ENCODE peak calls at places on chromosomes 1 and 21, in ten cellular contexts. Q is type B pancreatic cell; Y is HT-29; R is stimulated activated CD4-positive, alpha-beta T cell treated with anti-CD3 and anti-CD28 coated beads, TNF-alpha, amount 100 ng/mL, for 4 hours; C is psoas muscle; U is activated CD4-positive, CD25-positive, alpha-beta regulatory T cell; K is endothelial cell; A is stimulated activated CD8-positive, alpha-beta memory T cell treated with anti-CD3 and anti-CD28 coated beads, Interleukin-15, amount 100 ng/mL, for 24 hours; M is Daoy; L is activated T-helper 1 cell treated with anti-CD3 and anti-CD28 coated beads, Interleukin-12 subunit alpha, Interleukin-12 subunit beta, Interleukin-2, Interleukin-4 antibody, amounts not matched to agents 30 ng/mL and 10 ng/mL and 1 ng/mL, durations not matched to agents 14 hours and 24 hours and 36 hours. V is an unnamed sample.

GRCh38 chr1:81225769-81226602 is 574.7 kb upstream of the ADGRL2 start:
- DNase-seq in Q (no peak), A (no peak), Y (no peak), C (no peak), M (no peak), R (no peak), K (no peak), U (no peak), L (no peak), V (no peak)

GRCh38 chr1:172286629-172287076 is 133.8 kb upstream of the C1orf105 start:
- DNase-seq in R (no peak), C (peak; percentile 22), M (peak; percentile 65), A (no peak), K (no peak), U (no peak), Q (no peak), Y (no peak), L (no peak), V (peak; percentile 88)

GRCh38 chr1:1116701-1117468 is 996 bp upstream of the C1orf159 start:
- DNase-seq in R (no peak), C (no peak), M (peak; percentile 35), A (no peak), Q (no peak), U (no peak), K (no peak), Y (peak; percentile 26), L (no peak), V (peak; percentile 12)

GRCh38 chr1:52182874-52183400 is 41.0 kb downstream of the ZFYVE9 start:
- DNase-seq in R (no peak), K (no peak), Y (peak; percentile 11), C (no peak), A (no peak), M (no peak), U (no peak), L (no peak), Q (no peak), V (no peak)

GRCh38 chr1:153775432-153776311 is 465 bp downstream of the SLC27A3 start:
- DNase-seq in U (peak; percentile 44), Q (peak; percentile 80), R (peak; percentile 22), C (peak; percentile 72), A (peak; percentile 16), Y (peak; percentile 72), K (peak; percentile 53), M (peak; percentile 70), L (peak; percentile 56), V (peak; percentile 43)

GRCh38 chr1:9849691-9850441 is 26.1 kb upstream of the CLSTN1 start:
- DNase-seq in M (no peak), K (no peak), R (no peak), Y (no peak), U (no peak), C (no peak), A (no peak), L (no peak), Q (no peak), V (no peak)

GRCh38 chr1:36151845-36152203 is 2.5 kb upstream of the TRAPPC3 start:
- DNase-seq in Q (no peak), C (no peak), L (peak; percentile 50), A (no peak), M (peak; percentile 61), Y (no peak), K (no peak), U (peak; percentile 22), R (peak; percentile 45), V (no peak)

GRCh38 chr1:226552061-226552460 is 3.5 kb downstream of the STUM start:
- DNase-seq in R (no peak), K (no peak), A (no peak), Q (no peak), U (no peak), Y (no peak), C (no peak), L (no peak), M (no peak), V (no peak)

GRCh38 chr1:94004924-94005323 is 95.7 kb upstream of the GCLM start:
- DNase-seq in K (no peak), M (no peak), C (no peak), Q (no peak), U (no peak), Y (no peak), L (no peak), A (no peak), R (no peak), V (no peak)

GRCh38 chr1:236489710-236490377 is 33.9 kb upstream of the LGALS8 start:
- DNase-seq in U (no peak), M (peak; percentile 50), Q (no peak), R (no peak), C (no peak), Y (peak; percentile 63), L (no peak), A (no peak), K (peak; percentile 8), V (peak; percentile 72)

GRCh38 chr1:118995312-118996016 is 7.3 kb upstream of the TBX15 start:
- DNase-seq in Y (no peak), R (no peak), A (no peak), U (no peak), M (no peak), C (no peak), L (no peak), K (no peak), Q (no peak), V (no peak)

GRCh38 chr1:235313931-235314678 is 13.9 kb downstream of the ARID4B start:
- DNase-seq in A (no peak), K (no peak), M (no peak), U (no peak), Q (no peak), L (no peak), Y (no peak), R (no peak), C (no peak), V (no peak)

GRCh38 chr1:160342953-160343869 is at the start of the genes COPA and NCSTN:
- DNase-seq in C (peak; percentile 93), Q (peak; percentile 92), A (peak; percentile 59), R (peak; percentile 80), L (peak; percentile 88), K (peak; percentile 87), M (peak; percentile 95), U (peak; percentile 81), Y (peak; percentile 94), V (peak; percentile 94)

GRCh38 chr1:227947425-227947677 is 381 bp downstream of the WNT9A start:
- DNase-seq in R (no peak), L (no peak), A (no peak), K (no peak), C (no peak), Q (no peak), Y (no peak), M (no peak), U (no peak), V (peak; percentile 31)

GRCh38 chr1:225378880-225379279 is 49.0 kb downstream of the LBR start:
- DNase-seq in U (no peak), C (no peak), M (peak; percentile 77), R (no peak), Y (no peak), A (no peak), L (no peak), Q (no peak), K (no peak), V (peak; percentile 81)

GRCh38 chr1:227846265-227846858 is 30.9 kb downstream of the PRSS38 start:
- DNase-seq in M (no peak), L (no peak), Y (no peak), A (no peak), R (no peak), K (no peak), U (no peak), C (no peak), Q (no peak), V (no peak)

GRCh38 chr1:108503062-108503740 is 53.1 kb downstream of the NBPF6 start:
- DNase-seq in R (no peak), M (peak; percentile 48), A (no peak), C (no peak), Y (no peak), Q (no peak), K (no peak), L (no peak), U (no peak), V (peak; percentile 86)

GRCh38 chr1:23394664-23395063 is 25.0 kb upstream of the ZNF436 start:
- DNase-seq in Y (no peak), A (no peak), C (peak; percentile 90), Q (no peak), K (no peak), L (no peak), R (no peak), M (peak; percentile 76), U (no peak), V (peak; percentile 96)

GRCh38 chr1:98030976-98031375 is 110.1 kb upstream of the DPYD start:
- DNase-seq in A (no peak), Y (no peak), Q (no peak), M (no peak), U (no peak), L (no peak), R (no peak), C (no peak), K (no peak), V (no peak)

GRCh38 chr1:57423135-57424131 is at the start of gene DAB1:
- DNase-seq in R (no peak), K (peak; percentile 31), L (no peak), U (no peak), A (no peak), C (no peak), Y (no peak), Q (peak; percentile 67), M (peak; percentile 46), V (peak; percentile 38)

GRCh38 chr1:158002630-158003408 is 9.4 kb downstream of the KIRREL1 start:
- DNase-seq in C (no peak), M (peak; percentile 76), R (no peak), U (no peak), Q (no peak), K (no peak), Y (no peak), A (no peak), L (no peak), V (peak; percentile 50)

GRCh38 chr1:1250828-1251284 is 4.3 kb upstream of the C1QTNF12 start:
- DNase-seq in Q (no peak), A (no peak), U (peak; percentile 29), R (peak; percentile 52), K (no peak), L (peak; percentile 62), Y (no peak), M (no peak), C (peak; percentile 14), V (no peak)

GRCh38 chr21:36377391-36377842 is 7.8 kb upstream of the CHAF1B start:
- DNase-seq in A (no peak), Q (no peak), C (no peak), L (no peak), M (no peak), R (no peak), Y (no peak), U (no peak), K (no peak), V (no peak)

V was measured in AG08395.